ENCODE peak calls at places on chromosomes 2 and 18, in eight cellular contexts. One of them, this sample, is unnamed.

GRCh38 chr2:173590278-173590811 is 235.7 kb downstream of the CDCA7 start:
- DNase-seq in lower lobe of right lung: peak
- DNase-seq in thoracic aorta: peak
- DNase-seq in fibroblast of lung: peak
- DNase-seq in heart right ventricle: peak
- DNase-seq in bronchial epithelial cell: peak
- DNase-seq in psoas muscle: peak
- DNase-seq in NT2/D1: peak
- DNase-seq in this sample: peak

GRCh38 chr2:188983427-188984101 is 9.4 kb downstream of the COL3A1 start:
- DNase-seq in NT2/D1: no peak
- DNase-seq in lower lobe of right lung: no peak
- DNase-seq in bronchial epithelial cell: peak
- DNase-seq in fibroblast of lung: peak
- DNase-seq in thoracic aorta: no peak
- DNase-seq in psoas muscle: no peak
- DNase-seq in heart right ventricle: no peak
- DNase-seq in this sample: peak

GRCh38 chr2:184316911-184317310 is 281.4 kb upstream of the ZNF804A start:
- DNase-seq in heart right ventricle: no peak
- DNase-seq in thoracic aorta: no peak
- DNase-seq in lower lobe of right lung: no peak
- DNase-seq in psoas muscle: no peak
- DNase-seq in NT2/D1: no peak
- DNase-seq in fibroblast of lung: no peak
- DNase-seq in bronchial epithelial cell: no peak
- DNase-seq in this sample: no peak

GRCh38 chr18:9659499-9660387 is 45.4 kb upstream of the PPP4R1 start:
- DNase-seq in fibroblast of lung: no peak
- DNase-seq in heart right ventricle: no peak
- DNase-seq in psoas muscle: no peak
- DNase-seq in NT2/D1: no peak
- DNase-seq in bronchial epithelial cell: no peak
- DNase-seq in thoracic aorta: no peak
- DNase-seq in lower lobe of right lung: no peak
- DNase-seq in this sample: no peak

GRCh38 chr2:182435754-182436153 is 8.9 kb upstream of the PDE1A start:
- DNase-seq in lower lobe of right lung: no peak
- DNase-seq in heart right ventricle: no peak
- DNase-seq in thoracic aorta: no peak
- DNase-seq in NT2/D1: no peak
- DNase-seq in psoas muscle: no peak
- DNase-seq in fibroblast of lung: peak
- DNase-seq in bronchial epithelial cell: peak
- DNase-seq in this sample: peak

GRCh38 chr2:20079546-20080115 is 28.2 kb upstream of the LAPTM4A start:
- DNase-seq in heart right ventricle: no peak
- DNase-seq in thoracic aorta: no peak
- DNase-seq in lower lobe of right lung: no peak
- DNase-seq in psoas muscle: no peak
- DNase-seq in NT2/D1: no peak
- DNase-seq in fibroblast of lung: no peak
- DNase-seq in bronchial epithelial cell: no peak
- DNase-seq in this sample: no peak

GRCh38 chr2:200467806-200468686 is 41.8 kb downstream of the KCTD18 start:
- DNase-seq in bronchial epithelial cell: no peak
- DNase-seq in NT2/D1: no peak
- DNase-seq in heart right ventricle: no peak
- DNase-seq in thoracic aorta: no peak
- DNase-seq in fibroblast of lung: no peak
- DNase-seq in lower lobe of right lung: no peak
- DNase-seq in psoas muscle: no peak
- DNase-seq in this sample: no peak

GRCh38 chr2:50178050-50178449 is 853.9 kb downstream of the NRXN1 start:
- DNase-seq in fibroblast of lung: no peak
- DNase-seq in thoracic aorta: no peak
- DNase-seq in NT2/D1: no peak
- DNase-seq in lower lobe of right lung: no peak
- DNase-seq in bronchial epithelial cell: no peak
- DNase-seq in heart right ventricle: no peak
- DNase-seq in psoas muscle: no peak
- DNase-seq in this sample: no peak

GRCh38 chr18:7609617-7610016 is 42.5 kb downstream of the PTPRM start:
- DNase-seq in psoas muscle: no peak
- DNase-seq in fibroblast of lung: no peak
- DNase-seq in heart right ventricle: no peak
- DNase-seq in thoracic aorta: no peak
- DNase-seq in NT2/D1: no peak
- DNase-seq in lower lobe of right lung: no peak
- DNase-seq in bronchial epithelial cell: no peak
- DNase-seq in this sample: no peak

GRCh38 chr2:8408560-8409460 is 273.0 kb upstream of the ID2 start:
- DNase-seq in NT2/D1: no peak
- DNase-seq in heart right ventricle: no peak
- DNase-seq in fibroblast of lung: no peak
- DNase-seq in thoracic aorta: no peak
- DNase-seq in lower lobe of right lung: no peak
- DNase-seq in bronchial epithelial cell: no peak
- DNase-seq in psoas muscle: no peak
- DNase-seq in this sample: no peak

GRCh38 chr18:52903858-52904257 is 563.9 kb downstream of the DCC start:
- DNase-seq in NT2/D1: peak
- DNase-seq in psoas muscle: no peak
- DNase-seq in bronchial epithelial cell: peak
- DNase-seq in heart right ventricle: peak
- DNase-seq in thoracic aorta: no peak
- DNase-seq in fibroblast of lung: no peak
- DNase-seq in lower lobe of right lung: peak
- DNase-seq in this sample: peak

GRCh38 chr2:234044157-234044556 is 6.3 kb upstream of the SPP2 start:
- DNase-seq in bronchial epithelial cell: peak
- DNase-seq in thoracic aorta: no peak
- DNase-seq in heart right ventricle: no peak
- DNase-seq in psoas muscle: no peak
- DNase-seq in NT2/D1: no peak
- DNase-seq in fibroblast of lung: peak
- DNase-seq in lower lobe of right lung: no peak
- DNase-seq in this sample: peak

GRCh38 chr2:240449764-240450531 is 14.5 kb downstream of the GPC1 start:
- DNase-seq in heart right ventricle: peak
- DNase-seq in thoracic aorta: no peak
- DNase-seq in bronchial epithelial cell: peak
- DNase-seq in lower lobe of right lung: no peak
- DNase-seq in fibroblast of lung: no peak
- DNase-seq in psoas muscle: no peak
- DNase-seq in NT2/D1: no peak
- DNase-seq in this sample: peak

GRCh38 chr2:57906152-57906732 is 140.4 kb upstream of the VRK2 start:
- DNase-seq in bronchial epithelial cell: peak
- DNase-seq in heart right ventricle: no peak
- DNase-seq in thoracic aorta: no peak
- DNase-seq in lower lobe of right lung: no peak
- DNase-seq in fibroblast of lung: peak
- DNase-seq in psoas muscle: no peak
- DNase-seq in NT2/D1: peak
- DNase-seq in this sample: peak

GRCh38 chr18:46916551-46917107 is 678 bp downstream of the PIAS2 start:
- DNase-seq in NT2/D1: peak
- DNase-seq in thoracic aorta: no peak
- DNase-seq in psoas muscle: no peak
- DNase-seq in heart right ventricle: no peak
- DNase-seq in lower lobe of right lung: no peak
- DNase-seq in bronchial epithelial cell: peak
- DNase-seq in fibroblast of lung: peak
- DNase-seq in this sample: peak

GRCh38 chr2:241862093-241862492 is 3.4 kb upstream of the PDCD1 start:
- DNase-seq in heart right ventricle: no peak
- DNase-seq in bronchial epithelial cell: no peak
- DNase-seq in lower lobe of right lung: peak
- DNase-seq in NT2/D1: no peak
- DNase-seq in psoas muscle: peak
- DNase-seq in fibroblast of lung: no peak
- DNase-seq in thoracic aorta: no peak
- DNase-seq in this sample: no peak

GRCh38 chr2:42105330-42106256 is 57.8 kb downstream of the PKDCC start:
- DNase-seq in thoracic aorta: no peak
- DNase-seq in psoas muscle: peak
- DNase-seq in fibroblast of lung: no peak
- DNase-seq in lower lobe of right lung: peak
- DNase-seq in bronchial epithelial cell: no peak
- DNase-seq in NT2/D1: no peak
- DNase-seq in heart right ventricle: no peak
- DNase-seq in this sample: peak

GRCh38 chr2:232376260-232376659 is 2.3 kb upstream of the ALPP start:
- DNase-seq in lower lobe of right lung: peak
- DNase-seq in NT2/D1: no peak
- DNase-seq in psoas muscle: no peak
- DNase-seq in fibroblast of lung: no peak
- DNase-seq in thoracic aorta: no peak
- DNase-seq in bronchial epithelial cell: no peak
- DNase-seq in heart right ventricle: no peak
- DNase-seq in this sample: no peak

GRCh38 chr2:168751104-168751768 is 51.2 kb upstream of the NOSTRIN start:
- DNase-seq in fibroblast of lung: no peak
- DNase-seq in heart right ventricle: no peak
- DNase-seq in lower lobe of right lung: no peak
- DNase-seq in thoracic aorta: no peak
- DNase-seq in bronchial epithelial cell: no peak
- DNase-seq in psoas muscle: no peak
- DNase-seq in NT2/D1: no peak
- DNase-seq in this sample: no peak

GRCh38 chr2:55111570-55112228 is 61.4 kb upstream of the RTN4 start:
- DNase-seq in NT2/D1: no peak
- DNase-seq in bronchial epithelial cell: peak
- DNase-seq in fibroblast of lung: peak
- DNase-seq in lower lobe of right lung: peak
- DNase-seq in thoracic aorta: peak
- DNase-seq in psoas muscle: peak
- DNase-seq in heart right ventricle: peak
- DNase-seq in this sample: peak

DNA sequence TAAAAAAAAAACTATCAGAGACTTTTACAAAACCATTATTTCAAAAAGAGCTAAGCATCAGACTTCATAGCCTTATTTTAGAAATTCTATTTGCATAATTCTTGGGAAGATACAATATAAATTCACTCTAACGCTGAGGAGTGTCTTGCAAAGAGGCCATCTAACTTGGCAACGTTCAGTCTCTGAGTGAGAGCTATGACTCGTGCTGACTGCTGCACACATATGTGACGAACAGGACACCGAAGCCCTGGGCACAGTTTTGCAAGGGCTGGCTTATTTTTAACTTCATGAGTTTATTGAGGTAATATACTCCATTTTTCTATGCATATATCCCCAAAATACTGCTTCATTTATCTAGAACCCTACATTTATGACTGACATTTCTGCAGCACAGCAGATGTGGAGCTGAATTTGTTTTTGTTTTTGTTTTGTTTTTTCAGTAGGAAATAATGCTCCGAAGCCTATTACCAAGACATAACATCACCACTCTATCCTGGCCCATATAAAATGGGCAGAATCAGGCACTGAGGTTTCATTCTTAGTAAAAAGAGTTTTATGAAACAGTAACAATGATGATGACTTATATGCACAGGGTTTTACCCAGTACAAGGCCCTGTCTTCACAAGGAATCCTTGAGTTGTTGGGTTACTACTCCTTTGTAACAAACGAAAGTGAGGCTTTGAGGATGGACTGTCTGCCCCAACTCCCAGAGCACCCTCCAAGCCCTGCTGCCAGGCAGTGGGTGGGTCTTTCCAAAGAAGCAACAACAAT is 68.3 kb downstream of the CRACDL start:
- DNase-seq in bronchial epithelial cell: peak
- DNase-seq in fibroblast of lung: peak
- DNase-seq in NT2/D1: no peak
- DNase-seq in lower lobe of right lung: no peak
- DNase-seq in thoracic aorta: no peak
- DNase-seq in psoas muscle: no peak
- DNase-seq in heart right ventricle: no peak
- DNase-seq in this sample: peak
- H3K4me3 ChIP-seq in bronchial epithelial cell: no peak
- H3K4me3 ChIP-seq in fibroblast of lung: no peak
- H3K4me3 ChIP-seq in NT2/D1: no peak
- H3K4me3 ChIP-seq in lower lobe of right lung: peak
- H3K4me3 ChIP-seq in thoracic aorta: no peak
- H3K4me3 ChIP-seq in psoas muscle: no peak
- H3K4me3 ChIP-seq in heart right ventricle: no peak
- H3K4me3 ChIP-seq in this sample: no peak

DNA sequence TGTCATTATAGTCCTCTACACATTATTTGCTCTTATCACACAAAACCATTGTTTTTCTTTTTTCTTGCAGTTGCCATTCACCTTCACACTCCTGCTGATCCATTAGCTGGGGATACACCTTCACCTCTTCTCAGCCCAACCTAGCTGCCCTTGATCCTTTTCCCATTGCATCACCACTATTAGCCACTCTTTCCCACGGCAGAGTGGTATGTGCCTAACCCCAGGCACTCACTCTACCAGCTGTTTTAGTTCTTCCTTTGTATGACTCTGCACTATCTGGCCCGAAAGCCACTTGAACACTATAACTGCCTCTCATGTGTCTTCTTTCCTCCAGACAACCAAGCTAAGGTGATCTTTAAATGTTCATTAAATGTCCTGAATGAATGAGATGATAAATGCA is 145.4 kb upstream of the PIK3C3 start:
- DNase-seq in fibroblast of lung: no peak
- DNase-seq in bronchial epithelial cell: peak
- DNase-seq in psoas muscle: no peak
- DNase-seq in lower lobe of right lung: no peak
- DNase-seq in heart right ventricle: no peak
- DNase-seq in thoracic aorta: no peak
- DNase-seq in NT2/D1: no peak
- DNase-seq in this sample: peak
- H3K4me3 ChIP-seq in fibroblast of lung: no peak
- H3K4me3 ChIP-seq in bronchial epithelial cell: no peak
- H3K4me3 ChIP-seq in psoas muscle: no peak
- H3K4me3 ChIP-seq in lower lobe of right lung: no peak
- H3K4me3 ChIP-seq in heart right ventricle: no peak
- H3K4me3 ChIP-seq in thoracic aorta: no peak
- H3K4me3 ChIP-seq in NT2/D1: no peak
- H3K4me3 ChIP-seq in this sample: no peak

DNA sequence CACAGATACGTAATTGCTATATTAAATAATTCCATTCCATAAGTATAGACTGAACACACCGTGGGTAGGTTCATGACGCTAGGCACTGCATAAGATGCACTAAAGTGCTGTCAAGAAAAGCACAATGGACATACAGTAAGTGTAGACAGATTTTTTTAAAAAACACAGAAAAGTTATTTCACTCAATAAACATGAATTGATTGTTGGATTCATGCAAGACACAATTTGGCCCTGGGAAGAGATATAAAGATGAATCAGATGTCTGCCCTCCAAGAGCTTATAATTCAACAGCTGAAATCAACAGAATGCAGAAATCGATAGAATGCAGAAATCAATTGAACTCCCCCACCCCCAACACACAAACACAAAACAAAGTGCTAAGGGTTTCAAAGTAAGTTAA is 1.8 kb downstream of the NBAS start:
- DNase-seq in lower lobe of right lung: no peak
- DNase-seq in heart right ventricle: no peak
- DNase-seq in thoracic aorta: no peak
- DNase-seq in fibroblast of lung: no peak
- DNase-seq in psoas muscle: no peak
- DNase-seq in NT2/D1: no peak
- DNase-seq in bronchial epithelial cell: no peak
- DNase-seq in this sample: no peak
- H3K4me3 ChIP-seq in lower lobe of right lung: no peak
- H3K4me3 ChIP-seq in heart right ventricle: peak
- H3K4me3 ChIP-seq in thoracic aorta: peak
- H3K4me3 ChIP-seq in fibroblast of lung: peak
- H3K4me3 ChIP-seq in psoas muscle: peak
- H3K4me3 ChIP-seq in NT2/D1: no peak
- H3K4me3 ChIP-seq in bronchial epithelial cell: no peak
- H3K4me3 ChIP-seq in this sample: peak

GRCh38 chr2:102355526-102356380 is at the start of gene IL18R1:
- DNase-seq in fibroblast of lung: peak
- DNase-seq in NT2/D1: peak
- DNase-seq in lower lobe of right lung: peak
- DNase-seq in heart right ventricle: peak
- DNase-seq in psoas muscle: peak
- DNase-seq in thoracic aorta: peak
- DNase-seq in bronchial epithelial cell: peak
- DNase-seq in this sample: peak
- H3K4me3 ChIP-seq in fibroblast of lung: peak
- H3K4me3 ChIP-seq in NT2/D1: peak
- H3K4me3 ChIP-seq in lower lobe of right lung: peak
- H3K4me3 ChIP-seq in heart right ventricle: peak
- H3K4me3 ChIP-seq in psoas muscle: peak
- H3K4me3 ChIP-seq in thoracic aorta: peak
- H3K4me3 ChIP-seq in bronchial epithelial cell: peak
- H3K4me3 ChIP-seq in this sample: peak